ENCODE peak calls at places on chromosomes 1 and 21, in ten cellular contexts. One of them, this sample, is unnamed.

GRCh38 chr1:56028244-56028643 is 551.1 kb downstream of the PLPP3 start:
- DNase-seq in ovary: no peak
- DNase-seq in IMR-90: no peak
- DNase-seq in uterus: no peak
- DNase-seq in adrenal gland: no peak
- DNase-seq in right lobe of liver: no peak
- DNase-seq in body of pancreas: no peak
- DNase-seq in prostate gland: no peak
- DNase-seq in upper lobe of left lung: no peak
- DNase-seq in gastrocnemius medialis: no peak
- DNase-seq in this sample: no peak

GRCh38 chr1:151705739-151706463 is 10.7 kb downstream of the CELF3 start:
- DNase-seq in ovary: no peak
- DNase-seq in IMR-90: peak
- DNase-seq in uterus: no peak
- DNase-seq in adrenal gland: no peak
- DNase-seq in right lobe of liver: no peak
- DNase-seq in body of pancreas: no peak
- DNase-seq in prostate gland: no peak
- DNase-seq in upper lobe of left lung: no peak
- DNase-seq in gastrocnemius medialis: no peak
- DNase-seq in this sample: peak

GRCh38 chr1:172277277-172277676 is 143.2 kb upstream of the C1orf105 start:
- DNase-seq in ovary: no peak
- DNase-seq in IMR-90: peak
- DNase-seq in uterus: no peak
- DNase-seq in adrenal gland: no peak
- DNase-seq in right lobe of liver: no peak
- DNase-seq in body of pancreas: no peak
- DNase-seq in prostate gland: no peak
- DNase-seq in upper lobe of left lung: no peak
- DNase-seq in gastrocnemius medialis: no peak
- DNase-seq in this sample: no peak

GRCh38 chr1:228488818-228489674 is 1.9 kb downstream of the RNF187 start:
- DNase-seq in ovary: no peak
- DNase-seq in IMR-90: no peak
- DNase-seq in uterus: no peak
- DNase-seq in adrenal gland: no peak
- DNase-seq in right lobe of liver: no peak
- DNase-seq in body of pancreas: no peak
- DNase-seq in prostate gland: no peak
- DNase-seq in upper lobe of left lung: no peak
- DNase-seq in gastrocnemius medialis: no peak
- DNase-seq in this sample: no peak

GRCh38 chr21:42130447-42130846 is 59.3 kb downstream of the UMODL1 start:
- DNase-seq in ovary: no peak
- DNase-seq in IMR-90: no peak
- DNase-seq in uterus: no peak
- DNase-seq in adrenal gland: no peak
- DNase-seq in right lobe of liver: peak
- DNase-seq in body of pancreas: no peak
- DNase-seq in prostate gland: no peak
- DNase-seq in upper lobe of left lung: no peak
- DNase-seq in gastrocnemius medialis: no peak
- DNase-seq in this sample: no peak

GRCh38 chr1:244414543-244414942 is 37.2 kb downstream of the ADSS2 start:
- DNase-seq in ovary: no peak
- DNase-seq in IMR-90: peak
- DNase-seq in uterus: no peak
- DNase-seq in adrenal gland: no peak
- DNase-seq in right lobe of liver: no peak
- DNase-seq in body of pancreas: no peak
- DNase-seq in prostate gland: no peak
- DNase-seq in upper lobe of left lung: peak
- DNase-seq in gastrocnemius medialis: no peak
- DNase-seq in this sample: no peak

GRCh38 chr21:46627726-46628125 is 7.7 kb upstream of the PRMT2 start:
- DNase-seq in ovary: no peak
- DNase-seq in IMR-90: no peak
- DNase-seq in uterus: no peak
- DNase-seq in adrenal gland: no peak
- DNase-seq in right lobe of liver: no peak
- DNase-seq in body of pancreas: no peak
- DNase-seq in prostate gland: no peak
- DNase-seq in upper lobe of left lung: no peak
- DNase-seq in gastrocnemius medialis: no peak
- DNase-seq in this sample: no peak

GRCh38 chr21:17802568-17802967 is 16.6 kb downstream of the C21orf91 start:
- DNase-seq in ovary: no peak
- DNase-seq in IMR-90: peak
- DNase-seq in uterus: no peak
- DNase-seq in adrenal gland: no peak
- DNase-seq in right lobe of liver: no peak
- DNase-seq in body of pancreas: no peak
- DNase-seq in prostate gland: no peak
- DNase-seq in upper lobe of left lung: no peak
- DNase-seq in gastrocnemius medialis: no peak
- DNase-seq in this sample: no peak

GRCh38 chr1:43639990-43640794 is 9.8 kb upstream of the KDM4A start:
- DNase-seq in ovary: no peak
- DNase-seq in IMR-90: no peak
- DNase-seq in uterus: no peak
- DNase-seq in adrenal gland: no peak
- DNase-seq in right lobe of liver: no peak
- DNase-seq in body of pancreas: no peak
- DNase-seq in prostate gland: no peak
- DNase-seq in upper lobe of left lung: peak
- DNase-seq in gastrocnemius medialis: no peak
- DNase-seq in this sample: no peak

GRCh38 chr1:230609208-230609607 is 33.1 kb upstream of the COG2 start:
- DNase-seq in ovary: no peak
- DNase-seq in IMR-90: no peak
- DNase-seq in uterus: no peak
- DNase-seq in adrenal gland: no peak
- DNase-seq in right lobe of liver: no peak
- DNase-seq in body of pancreas: no peak
- DNase-seq in prostate gland: no peak
- DNase-seq in upper lobe of left lung: no peak
- DNase-seq in gastrocnemius medialis: no peak
- DNase-seq in this sample: no peak

GRCh38 chr1:44973645-44974044 is 12.8 kb downstream of the EIF2B3 start:
- DNase-seq in ovary: no peak
- DNase-seq in IMR-90: no peak
- DNase-seq in uterus: no peak
- DNase-seq in adrenal gland: no peak
- DNase-seq in right lobe of liver: no peak
- DNase-seq in body of pancreas: no peak
- DNase-seq in prostate gland: no peak
- DNase-seq in upper lobe of left lung: no peak
- DNase-seq in gastrocnemius medialis: no peak
- DNase-seq in this sample: no peak

GRCh38 chr1:208093046-208093445 is 151.1 kb downstream of the PLXNA2 start:
- DNase-seq in ovary: no peak
- DNase-seq in IMR-90: no peak
- DNase-seq in uterus: no peak
- DNase-seq in adrenal gland: no peak
- DNase-seq in right lobe of liver: no peak
- DNase-seq in body of pancreas: no peak
- DNase-seq in prostate gland: no peak
- DNase-seq in upper lobe of left lung: no peak
- DNase-seq in gastrocnemius medialis: no peak
- DNase-seq in this sample: no peak

GRCh38 chr1:169322138-169322537 is 45.5 kb downstream of the NME7 start:
- DNase-seq in ovary: no peak
- DNase-seq in IMR-90: no peak
- DNase-seq in uterus: no peak
- DNase-seq in adrenal gland: no peak
- DNase-seq in right lobe of liver: no peak
- DNase-seq in body of pancreas: no peak
- DNase-seq in prostate gland: no peak
- DNase-seq in upper lobe of left lung: no peak
- DNase-seq in gastrocnemius medialis: no peak
- DNase-seq in this sample: no peak

GRCh38 chr1:105436589-105437259 is 1619.8 kb upstream of the PRMT6 start:
- DNase-seq in ovary: no peak
- DNase-seq in IMR-90: no peak
- DNase-seq in uterus: no peak
- DNase-seq in adrenal gland: no peak
- DNase-seq in right lobe of liver: peak
- DNase-seq in body of pancreas: no peak
- DNase-seq in prostate gland: no peak
- DNase-seq in upper lobe of left lung: no peak
- DNase-seq in gastrocnemius medialis: no peak
- DNase-seq in this sample: no peak

GRCh38 chr1:162861101-162861500 is at the start of gene CCDC190:
- DNase-seq in ovary: no peak
- DNase-seq in IMR-90: no peak
- DNase-seq in uterus: no peak
- DNase-seq in adrenal gland: no peak
- DNase-seq in right lobe of liver: no peak
- DNase-seq in body of pancreas: no peak
- DNase-seq in prostate gland: no peak
- DNase-seq in upper lobe of left lung: peak
- DNase-seq in gastrocnemius medialis: no peak
- DNase-seq in this sample: no peak

GRCh38 chr1:146039844-146040194 is 18.3 kb upstream of the HJV start:
- DNase-seq in ovary: peak
- DNase-seq in IMR-90: no peak
- DNase-seq in uterus: no peak
- DNase-seq in adrenal gland: no peak
- DNase-seq in right lobe of liver: no peak
- DNase-seq in body of pancreas: no peak
- DNase-seq in prostate gland: no peak
- DNase-seq in upper lobe of left lung: no peak
- DNase-seq in gastrocnemius medialis: no peak
- DNase-seq in this sample: no peak
- TF ChIP-seq CTCF in ovary: no peak
- TF ChIP-seq CTCF in IMR-90: no peak
- TF ChIP-seq CTCF in uterus: no peak
- TF ChIP-seq CTCF in adrenal gland: no peak
- TF ChIP-seq CTCF in right lobe of liver: no peak
- TF ChIP-seq CTCF in body of pancreas: no peak
- TF ChIP-seq CTCF in prostate gland: no peak
- TF ChIP-seq CTCF in upper lobe of left lung: no peak
- TF ChIP-seq CTCF in gastrocnemius medialis: no peak
- TF ChIP-seq CTCF in this sample: no peak

DNA sequence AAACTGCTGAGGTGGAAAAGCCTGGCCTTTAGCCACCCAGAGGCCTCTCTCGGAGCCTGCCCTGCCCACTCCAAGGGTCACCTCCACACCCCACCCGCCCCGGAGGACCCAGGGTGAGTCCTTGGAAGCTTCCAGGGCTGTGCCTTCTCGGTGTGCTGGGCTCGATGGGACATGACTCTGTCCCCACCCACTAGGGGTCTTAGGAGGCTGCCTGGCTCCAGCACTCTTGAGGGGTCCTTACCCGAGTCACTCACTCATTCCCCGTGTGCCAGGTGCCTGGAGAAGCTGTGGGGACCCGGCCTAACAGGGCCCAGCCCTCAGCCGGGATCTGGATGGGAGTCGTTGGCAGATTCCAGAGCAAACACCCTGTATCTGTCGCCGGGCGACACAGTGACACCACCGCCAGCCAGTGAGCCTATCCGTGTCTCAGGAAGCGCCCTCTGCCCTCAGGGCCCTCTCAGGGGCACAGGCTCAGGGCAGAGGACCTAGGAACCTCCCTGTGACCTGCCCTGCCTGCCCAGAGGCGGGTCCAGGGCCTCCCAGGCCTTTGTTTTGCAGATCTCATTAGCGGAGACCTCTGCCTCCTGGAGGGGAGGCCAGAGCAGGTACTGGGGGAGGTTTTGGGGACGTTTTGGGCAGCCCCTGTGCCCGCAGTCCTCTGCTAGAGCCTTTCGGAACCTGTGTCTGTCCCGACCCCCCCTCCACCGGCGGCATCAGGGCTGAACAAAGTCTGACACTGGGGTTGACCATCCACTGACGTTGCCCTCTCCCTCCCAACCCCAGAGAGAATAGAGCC is 3.1 kb upstream of the PRKCZ start:
- DNase-seq in ovary: no peak
- DNase-seq in IMR-90: no peak
- DNase-seq in uterus: no peak
- DNase-seq in adrenal gland: no peak
- DNase-seq in right lobe of liver: peak
- DNase-seq in body of pancreas: no peak
- DNase-seq in prostate gland: no peak
- DNase-seq in upper lobe of left lung: no peak
- DNase-seq in gastrocnemius medialis: no peak
- DNase-seq in this sample: no peak
- TF ChIP-seq POLR2A in ovary: no peak
- TF ChIP-seq POLR2A in IMR-90: no peak
- TF ChIP-seq POLR2A in uterus: no peak
- TF ChIP-seq POLR2A in adrenal gland: no peak
- TF ChIP-seq POLR2A in right lobe of liver: peak
- TF ChIP-seq POLR2A in body of pancreas: no peak
- TF ChIP-seq POLR2A in prostate gland: no peak
- TF ChIP-seq POLR2A in upper lobe of left lung: no peak
- TF ChIP-seq POLR2A in gastrocnemius medialis: no peak
- TF ChIP-seq POLR2A in this sample: no peak

DNA sequence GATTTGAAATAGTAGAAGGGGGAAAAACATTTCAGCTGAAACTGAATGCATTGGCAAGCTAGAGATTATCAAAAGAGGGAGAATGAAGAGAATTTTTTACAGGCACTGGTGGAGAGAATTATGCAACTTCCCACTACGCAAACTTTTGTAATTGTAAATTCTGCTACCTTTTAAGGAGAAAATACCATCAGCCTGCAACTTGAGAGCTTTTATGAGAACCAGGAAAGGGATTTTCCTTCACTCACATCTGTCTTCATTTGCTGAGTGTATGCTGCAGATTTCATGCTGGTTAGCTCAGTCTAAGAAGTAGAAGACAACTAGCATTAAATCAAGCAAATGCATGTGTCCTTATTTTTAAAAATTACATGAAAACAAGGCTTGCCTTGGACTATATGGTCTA is 43.7 kb downstream of the ADAMTS1 start:
- DNase-seq in ovary: no peak
- DNase-seq in IMR-90: peak
- DNase-seq in uterus: peak
- DNase-seq in adrenal gland: no peak
- DNase-seq in right lobe of liver: no peak
- DNase-seq in body of pancreas: no peak
- DNase-seq in prostate gland: no peak
- DNase-seq in upper lobe of left lung: no peak
- DNase-seq in gastrocnemius medialis: no peak
- DNase-seq in this sample: no peak
- H3K4me3 ChIP-seq in ovary: no peak
- H3K4me3 ChIP-seq in IMR-90: no peak
- H3K4me3 ChIP-seq in uterus: peak
- H3K4me3 ChIP-seq in adrenal gland: no peak
- H3K4me3 ChIP-seq in right lobe of liver: no peak
- H3K4me3 ChIP-seq in body of pancreas: no peak
- H3K4me3 ChIP-seq in prostate gland: no peak
- H3K4me3 ChIP-seq in upper lobe of left lung: no peak
- H3K4me3 ChIP-seq in gastrocnemius medialis: peak
- H3K4me3 ChIP-seq in this sample: no peak

GRCh38 chr1:25810341-25811299 is 9.1 kb upstream of the MTFR1L start:
- DNase-seq in ovary: peak
- DNase-seq in IMR-90: peak
- DNase-seq in uterus: peak
- DNase-seq in adrenal gland: peak
- DNase-seq in right lobe of liver: peak
- DNase-seq in body of pancreas: peak
- DNase-seq in prostate gland: peak
- DNase-seq in upper lobe of left lung: peak
- DNase-seq in gastrocnemius medialis: peak
- DNase-seq in this sample: peak
- TF ChIP-seq CTCF in ovary: peak
- TF ChIP-seq CTCF in IMR-90: peak
- TF ChIP-seq CTCF in uterus: peak
- TF ChIP-seq CTCF in adrenal gland: peak
- TF ChIP-seq CTCF in right lobe of liver: peak
- TF ChIP-seq CTCF in body of pancreas: peak
- TF ChIP-seq CTCF in prostate gland: peak
- TF ChIP-seq CTCF in upper lobe of left lung: peak
- TF ChIP-seq CTCF in gastrocnemius medialis: peak
- TF ChIP-seq CTCF in this sample: peak